ENCODE peak calls at places on chromosome 13, in four cellular contexts. M is Peyer's patch, X is esophagus muscularis mucosa, C is lower leg skin. F is an unnamed sample.

GRCh38 chr13:110277357-110277950 is 29.5 kb downstream of the COL4A1 start:
- DNase-seq in X (peak; percentile 89), C (peak; percentile 11), M (no peak), F (no peak)

GRCh38 chr13:40596484-40596883 is 70.0 kb downstream of the FOXO1 start:
- DNase-seq in M (no peak), X (peak; percentile 81), C (no peak), F (no peak)

GRCh38 chr13:41017153-41017552 is 2.0 kb downstream of the ELF1 start:
- DNase-seq in C (peak; percentile 33), X (no peak), M (peak; percentile 64), F (no peak)

GRCh38 chr13:38954291-38954690 is 36.3 kb downstream of the STOML3 start:
- DNase-seq in C (no peak), X (no peak), M (no peak), F (no peak)

GRCh38 chr13:111905609-111905945 is 161.4 kb upstream of the SOX1 start:
- DNase-seq in C (no peak), M (no peak), X (peak; percentile 88), F (no peak)

GRCh38 chr13:25886438-25887214 is 165.2 kb downstream of the SHISA2 start:
- DNase-seq in M (no peak), C (no peak), X (no peak), F (no peak)

GRCh38 chr13:109835321-109835720 is 48.9 kb upstream of the IRS2 start:
- DNase-seq in X (peak; percentile 26), M (no peak), C (no peak), F (no peak)

GRCh38 chr13:107642841-107643240 is 572.5 kb downstream of the LIG4 start:
- DNase-seq in X (no peak), C (no peak), M (no peak), F (no peak)

GRCh38 chr13:48393698-48394085 is 19.2 kb downstream of the LPAR6 start:
- DNase-seq in M (no peak), C (no peak), X (no peak), F (no peak)

GRCh38 chr13:41231786-41232185 is 31.6 kb downstream of the MTRF1 start:
- DNase-seq in X (no peak), M (no peak), C (no peak), F (no peak)

GRCh38 chr13:89968468-89968867 is 1379.0 kb upstream of the MIR17HG start:
- DNase-seq in M (no peak), X (no peak), C (no peak), F (no peak)

GRCh38 chr13:48210178-48210577 is 22.8 kb upstream of the ITM2B start:
- DNase-seq in C (no peak), X (no peak), M (no peak), F (no peak)

DNA sequence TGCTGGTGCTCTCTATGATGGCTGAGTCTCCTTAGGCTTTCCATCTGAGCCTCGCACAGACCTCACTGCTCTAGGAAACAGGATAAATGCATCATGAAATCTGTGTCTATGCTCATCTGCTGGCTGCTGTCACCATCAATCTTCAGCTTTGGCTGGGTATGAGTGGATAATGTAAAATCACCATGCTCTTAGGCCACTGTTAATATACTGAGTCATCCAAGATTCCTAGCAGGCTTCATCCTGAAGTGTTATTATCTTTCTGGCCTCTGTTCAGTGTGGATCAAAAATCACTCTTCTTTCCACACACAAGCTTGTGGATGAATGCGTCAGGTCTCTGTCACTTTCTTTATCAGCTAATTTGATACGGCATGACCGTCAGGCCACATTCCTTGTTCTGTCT is 317.4 kb downstream of the NALCN start:
- DNase-seq in M (no peak), X (no peak), C (no peak), F (no peak)
- TF ChIP-seq POLR2A in M (no peak), X (no peak), C (no peak), F (no peak)

GRCh38 chr13:44157614-44158013 is 216.0 kb upstream of the SERP2 start:
- DNase-seq in C (no peak), X (no peak), M (no peak), F (no peak)

GRCh38 chr13:44159633-44160279 is 213.9 kb upstream of the SERP2 start:
- DNase-seq in X (no peak), C (peak; percentile 39), M (no peak), F (no peak)

GRCh38 chr13:44156294-44156658 is 217.3 kb upstream of the SERP2 start:
- DNase-seq in C (no peak), X (peak; percentile 89), M (no peak), F (no peak)

GRCh38 chr13:44158741-44159632 is 214.6 kb upstream of the SERP2 start:
- DNase-seq in C (no peak), M (no peak), X (no peak), F (no peak)

GRCh38 chr13:44158055-44158655 is 215.5 kb upstream of the SERP2 start:
- DNase-seq in M (no peak), C (no peak), X (no peak), F (no peak)
- TF ChIP-seq POLR2A in M (no peak), C (no peak), X (no peak), F (no peak)

GRCh38 chr13:80341771-80342271 is 895 bp upstream of the SPRY2 start:
- DNase-seq in X (no peak), C (no peak), M (no peak), F (peak; percentile 41)

GRCh38 chr13:80340643-80341097 is 256 bp downstream of the SPRY2 start:
- DNase-seq in C (no peak), X (no peak), M (no peak), F (no peak)

GRCh38 chr13:80342541-80343371 is 1.8 kb upstream of the SPRY2 start:
- DNase-seq in M (peak; percentile 52), C (peak; percentile 75), X (peak; percentile 96), F (peak; percentile 91)

GRCh38 chr13:80339841-80340642 is 884 bp downstream of the SPRY2 start:
- DNase-seq in X (no peak), C (peak; percentile 41), M (peak; percentile 21), F (peak; percentile 83)

GRCh38 chr13:80341098-80341701 is at the start of gene SPRY2:
- DNase-seq in M (peak; percentile 65), X (peak; percentile 98), C (peak; percentile 94), F (peak; percentile 96)
- TF ChIP-seq POLR2A in M (peak; percentile 92), X (peak; percentile 60), C (no peak), F (peak; percentile 99)

GRCh38 chr13:37869756-37870488 is at the start of gene TRPC4:
- DNase-seq in M (no peak), X (no peak), C (no peak), F (no peak)

GRCh38 chr13:37870489-37870845 is 895 bp upstream of the TRPC4 start:
- DNase-seq in M (no peak), C (no peak), X (no peak), F (no peak)

GRCh38 chr13:37870895-37871550 is 1.5 kb upstream of the TRPC4 start:
- DNase-seq in C (no peak), X (no peak), M (no peak), F (no peak)

GRCh38 chr13:37869506-37869755 is 141 bp downstream of the TRPC4 start:
- DNase-seq in M (no peak), X (no peak), C (no peak), F (no peak)

GRCh38 chr13:37868691-37869505 is 674 bp downstream of the TRPC4 start:
- DNase-seq in C (no peak), M (no peak), X (no peak), F (peak; percentile 31)
- TF ChIP-seq POLR2A in C (no peak), M (no peak), X (no peak), F (no peak)

DNA sequence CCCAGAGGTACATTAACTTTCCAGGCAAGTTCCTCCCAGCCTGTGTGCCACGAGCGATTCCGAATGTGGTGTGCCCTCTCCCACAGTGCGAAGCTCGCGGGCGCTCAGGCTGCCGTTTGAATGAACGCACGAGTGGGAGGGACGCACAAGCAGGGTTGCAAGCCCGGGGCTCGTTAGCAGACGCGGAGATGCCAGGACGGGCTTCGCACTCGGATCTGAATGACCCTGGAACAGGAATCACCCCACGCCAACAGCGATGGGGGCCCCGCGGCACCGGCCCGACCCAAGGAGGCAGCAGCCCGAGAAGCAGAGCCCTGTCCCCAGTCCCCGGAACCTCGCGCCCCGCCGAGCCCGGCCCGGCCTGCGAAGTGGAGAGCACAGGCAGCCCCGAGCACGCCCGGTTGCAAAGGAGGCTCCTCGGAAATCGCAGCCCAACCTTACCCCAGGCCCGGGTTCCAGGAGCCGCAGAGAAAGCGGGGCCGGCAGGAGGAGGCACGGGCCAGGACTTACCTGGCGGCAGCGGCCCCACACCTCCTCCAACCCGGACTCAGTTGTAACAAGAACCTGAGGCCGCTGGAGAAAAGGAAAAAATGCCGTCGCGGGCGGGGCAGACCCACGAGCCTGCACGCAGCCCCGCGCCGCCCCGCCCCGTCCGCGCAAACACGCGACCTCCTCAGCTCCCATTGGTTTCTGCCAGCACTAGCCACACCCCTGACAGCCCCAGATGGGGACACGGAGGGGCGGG is at the start of gene SLC25A30:
- DNase-seq in X (peak; percentile 98), C (peak; percentile 94), M (peak; percentile 97), F (peak; percentile 99)
- TF ChIP-seq POLR2A in X (no peak), C (no peak), M (peak; percentile 75), F (peak; percentile 90)

GRCh38 chr13:23639672-23640275 is 69.6 kb downstream of the TNFRSF19 start:
- DNase-seq in C (no peak), M (no peak), X (no peak), F (no peak)
- TF ChIP-seq POLR2A in C (no peak), M (no peak), X (no peak), F (no peak)

GRCh38 chr13:21077360-21078353 is 16.3 kb upstream of the LATS2 start:
- DNase-seq in M (no peak), C (no peak), X (no peak), F (no peak)

GRCh38 chr13:21074601-21075302 is 13.4 kb upstream of the LATS2 start:
- DNase-seq in X (no peak), M (no peak), C (no peak), F (no peak)

GRCh38 chr13:21076265-21076653 is 14.9 kb upstream of the LATS2 start:
- DNase-seq in C (no peak), M (no peak), X (no peak), F (no peak)

GRCh38 chr13:21078501-21078900 is 17.1 kb upstream of the LATS2 start:
- DNase-seq in X (no peak), C (no peak), M (no peak), F (no peak)

GRCh38 chr13:21075303-21076264 is 14.2 kb upstream of the LATS2 start:
- DNase-seq in X (no peak), C (no peak), M (no peak), F (peak; percentile 38)
- TF ChIP-seq POLR2A in X (no peak), C (no peak), M (no peak), F (no peak)

GRCh38 chr13:97432917-97433726 is 847 bp upstream of the RAP2A start:
- DNase-seq in M (peak; percentile 96), X (peak; percentile 100), C (peak; percentile 99), F (peak; percentile 98)
- TF ChIP-seq POLR2A in M (peak; percentile 29), X (no peak), C (no peak), F (no peak)

F was measured in right lobe of liver.